ENCODE peak calls at places on chromosomes 5 and 9, in six cellular contexts. One of them, this sample, is unnamed. For H3K4me1, the result is how much of the 10 kb centered on the place peaks cover.

GRCh38 chr5:90866915-90867715 is 308.5 kb downstream of the ADGRV1 start:
- DNase-seq in SJCRH30: no peak
- DNase-seq in RWPE2: no peak
- DNase-seq in aorta: no peak
- DNase-seq in heart right ventricle: no peak
- DNase-seq in uterus: no peak
- DNase-seq in this sample: no peak

GRCh38 chr9:75993434-75993833 is 103.0 kb downstream of the PCSK5 start:
- DNase-seq in uterus: no peak
- DNase-seq in RWPE2: no peak
- DNase-seq in heart right ventricle: no peak
- DNase-seq in aorta: no peak
- DNase-seq in SJCRH30: no peak
- DNase-seq in this sample: no peak

GRCh38 chr5:77774981-77775772 is 962 bp downstream of the TBCA start:
- DNase-seq in uterus: no peak
- DNase-seq in SJCRH30: no peak
- DNase-seq in heart right ventricle: no peak
- DNase-seq in RWPE2: no peak
- DNase-seq in aorta: no peak
- DNase-seq in this sample: no peak

GRCh38 chr5:38616061-38616460 is 59.6 kb upstream of the LIFR start:
- DNase-seq in uterus: no peak
- DNase-seq in aorta: no peak
- DNase-seq in RWPE2: no peak
- DNase-seq in SJCRH30: no peak
- DNase-seq in heart right ventricle: no peak
- DNase-seq in this sample: no peak

GRCh38 chr9:93218161-93218560 is 34.2 kb downstream of the WNK2 start:
- DNase-seq in heart right ventricle: peak
- DNase-seq in uterus: no peak
- DNase-seq in aorta: peak
- DNase-seq in RWPE2: peak
- DNase-seq in SJCRH30: no peak
- DNase-seq in this sample: no peak

GRCh38 chr5:42274913-42275312 is 148.3 kb upstream of the GHR start:
- DNase-seq in SJCRH30: peak
- DNase-seq in heart right ventricle: no peak
- DNase-seq in aorta: no peak
- DNase-seq in RWPE2: no peak
- DNase-seq in uterus: no peak
- DNase-seq in this sample: no peak

GRCh38 chr9:38423273-38423938 is 848 bp downstream of the IGFBPL1 start:
- DNase-seq in SJCRH30: no peak
- DNase-seq in RWPE2: no peak
- DNase-seq in aorta: no peak
- DNase-seq in heart right ventricle: no peak
- DNase-seq in uterus: no peak
- DNase-seq in this sample: no peak

GRCh38 chr5:103021310-103021709 is 98.6 kb downstream of the GIN1 start:
- DNase-seq in aorta: no peak
- DNase-seq in uterus: no peak
- DNase-seq in heart right ventricle: no peak
- DNase-seq in SJCRH30: no peak
- DNase-seq in RWPE2: no peak
- DNase-seq in this sample: no peak

GRCh38 chr9:35962126-35962906 is 4.4 kb upstream of the OR2S2 start:
- DNase-seq in aorta: no peak
- DNase-seq in RWPE2: no peak
- DNase-seq in uterus: peak
- DNase-seq in heart right ventricle: peak
- DNase-seq in SJCRH30: peak
- DNase-seq in this sample: peak

GRCh38 chr9:101451498-101451897 is 15.9 kb upstream of the ALDOB start:
- DNase-seq in aorta: no peak
- DNase-seq in heart right ventricle: no peak
- DNase-seq in uterus: no peak
- DNase-seq in SJCRH30: no peak
- DNase-seq in RWPE2: no peak
- DNase-seq in this sample: no peak

GRCh38 chr9:104090578-104090977 is 3.5 kb upstream of the SMC2 start:
- DNase-seq in uterus: no peak
- DNase-seq in aorta: no peak
- DNase-seq in SJCRH30: no peak
- DNase-seq in RWPE2: no peak
- DNase-seq in heart right ventricle: no peak
- DNase-seq in this sample: no peak

GRCh38 chr9:129964901-129965734 is 77.9 kb downstream of the FNBP1 start:
- DNase-seq in uterus: peak
- DNase-seq in SJCRH30: no peak
- DNase-seq in aorta: no peak
- DNase-seq in heart right ventricle: no peak
- DNase-seq in RWPE2: no peak
- DNase-seq in this sample: no peak

GRCh38 chr5:126016256-126016655 is 407.0 kb upstream of the GRAMD2B start:
- DNase-seq in heart right ventricle: peak
- DNase-seq in RWPE2: no peak
- DNase-seq in uterus: peak
- DNase-seq in aorta: peak
- DNase-seq in SJCRH30: no peak
- DNase-seq in this sample: peak

GRCh38 chr5:14753947-14754346 is 89.4 kb downstream of the OTULIN start:
- DNase-seq in uterus: no peak
- DNase-seq in aorta: no peak
- DNase-seq in heart right ventricle: no peak
- DNase-seq in RWPE2: no peak
- DNase-seq in SJCRH30: no peak
- DNase-seq in this sample: peak

GRCh38 chr9:134807726-134808125 is 72.9 kb upstream of the FCN2 start:
- DNase-seq in heart right ventricle: no peak
- DNase-seq in RWPE2: no peak
- DNase-seq in aorta: no peak
- DNase-seq in uterus: no peak
- DNase-seq in SJCRH30: no peak
- DNase-seq in this sample: no peak

GRCh38 chr5:95822408-95823240 is at the start of gene GLRX:
- DNase-seq in SJCRH30: peak
- DNase-seq in uterus: peak
- DNase-seq in RWPE2: peak
- DNase-seq in aorta: peak
- DNase-seq in heart right ventricle: peak
- DNase-seq in this sample: peak

GRCh38 chr5:95823241-95823737 is 763 bp upstream of the GLRX start:
- DNase-seq in uterus: no peak
- DNase-seq in RWPE2: no peak
- DNase-seq in SJCRH30: peak
- DNase-seq in heart right ventricle: no peak
- DNase-seq in aorta: no peak
- DNase-seq in this sample: no peak

GRCh38 chr5:95824747-95825146 is 2.2 kb upstream of the GLRX start:
- DNase-seq in aorta: no peak
- DNase-seq in heart right ventricle: no peak
- DNase-seq in uterus: no peak
- DNase-seq in RWPE2: no peak
- DNase-seq in SJCRH30: no peak
- DNase-seq in this sample: no peak

GRCh38 chr5:95822038-95822407 is 503 bp downstream of the GLRX start:
- DNase-seq in aorta: peak
- DNase-seq in heart right ventricle: peak
- DNase-seq in uterus: peak
- DNase-seq in SJCRH30: peak
- DNase-seq in RWPE2: no peak
- DNase-seq in this sample: peak

GRCh38 chr5:95823738-95824609 is 1.4 kb upstream of the GLRX start:
- DNase-seq in heart right ventricle: peak
- DNase-seq in RWPE2: peak
- DNase-seq in SJCRH30: peak
- DNase-seq in aorta: peak
- DNase-seq in uterus: peak
- DNase-seq in this sample: peak
- H3K4me1 ChIP-seq in heart right ventricle: under half
- H3K4me1 ChIP-seq in RWPE2: under half
- H3K4me1 ChIP-seq in SJCRH30: under half
- H3K4me1 ChIP-seq in aorta: under half
- H3K4me1 ChIP-seq in uterus: under half
- H3K4me1 ChIP-seq in this sample: under half

GRCh38 chr5:150146235-150146634 is 9.4 kb downstream of the PDGFRB start:
- DNase-seq in aorta: no peak
- DNase-seq in uterus: no peak
- DNase-seq in SJCRH30: no peak
- DNase-seq in RWPE2: no peak
- DNase-seq in heart right ventricle: no peak
- DNase-seq in this sample: no peak

GRCh38 chr5:150148408-150148927 is 7.2 kb downstream of the PDGFRB start:
- DNase-seq in uterus: no peak
- DNase-seq in RWPE2: no peak
- DNase-seq in SJCRH30: no peak
- DNase-seq in heart right ventricle: peak
- DNase-seq in aorta: no peak
- DNase-seq in this sample: no peak

GRCh38 chr5:150146862-150147579 is 8.6 kb downstream of the PDGFRB start:
- DNase-seq in RWPE2: no peak
- DNase-seq in heart right ventricle: peak
- DNase-seq in SJCRH30: no peak
- DNase-seq in uterus: no peak
- DNase-seq in aorta: no peak
- DNase-seq in this sample: no peak

GRCh38 chr5:150149618-150150017 is 6.0 kb downstream of the PDGFRB start:
- DNase-seq in SJCRH30: no peak
- DNase-seq in aorta: no peak
- DNase-seq in RWPE2: no peak
- DNase-seq in heart right ventricle: no peak
- DNase-seq in uterus: no peak
- DNase-seq in this sample: no peak

GRCh38 chr5:150147580-150148407 is 7.9 kb downstream of the PDGFRB start:
- DNase-seq in aorta: no peak
- DNase-seq in SJCRH30: no peak
- DNase-seq in RWPE2: no peak
- DNase-seq in heart right ventricle: peak
- DNase-seq in uterus: no peak
- DNase-seq in this sample: no peak
- H3K4me1 ChIP-seq in aorta: under half
- H3K4me1 ChIP-seq in SJCRH30: under half
- H3K4me1 ChIP-seq in RWPE2: under half
- H3K4me1 ChIP-seq in heart right ventricle: under half
- H3K4me1 ChIP-seq in uterus: under half
- H3K4me1 ChIP-seq in this sample: under half

DNA sequence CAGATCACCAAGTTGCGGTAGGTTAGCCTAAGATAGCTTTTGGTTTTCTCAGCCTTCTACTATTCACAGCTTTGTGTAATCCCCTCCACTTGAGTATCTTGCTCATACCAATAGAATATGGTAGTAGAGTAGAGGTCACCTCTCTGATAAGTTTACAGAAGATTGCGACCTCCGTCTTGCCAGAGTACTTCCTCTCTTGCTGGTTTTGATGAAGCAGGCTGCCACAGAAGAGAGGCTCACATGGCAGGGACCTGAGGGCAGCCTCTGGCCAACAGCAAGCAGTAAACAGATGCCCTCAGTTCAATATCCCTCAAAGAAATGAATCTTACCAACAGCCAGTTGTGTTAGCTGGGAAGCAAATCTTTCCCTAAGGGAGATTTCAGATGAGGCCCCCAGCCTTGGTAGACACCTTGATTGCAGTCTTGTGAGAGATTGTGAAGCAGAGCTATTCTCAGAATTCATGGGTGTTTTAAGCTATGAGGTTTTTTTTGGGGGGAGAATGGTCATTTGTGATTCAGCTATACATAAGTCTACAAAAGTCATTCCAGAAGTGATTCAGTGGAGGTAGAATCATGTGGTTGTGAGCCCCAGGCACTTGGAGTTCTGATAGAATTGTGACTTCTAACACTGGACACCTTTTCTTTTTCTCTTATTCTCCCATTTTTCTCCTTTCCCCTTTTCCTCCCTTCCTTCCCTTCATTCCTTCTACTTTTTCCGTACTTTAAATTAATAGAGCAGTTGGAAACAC is 22.7 kb upstream of the CDKN2B start:
- DNase-seq in heart right ventricle: no peak
- DNase-seq in aorta: no peak
- DNase-seq in RWPE2: no peak
- DNase-seq in SJCRH30: no peak
- DNase-seq in uterus: no peak
- DNase-seq in this sample: no peak
- H3K4me1 ChIP-seq in heart right ventricle: under half
- H3K4me1 ChIP-seq in aorta: under half
- H3K4me1 ChIP-seq in RWPE2: half or more
- H3K4me1 ChIP-seq in SJCRH30: under half
- H3K4me1 ChIP-seq in uterus: under half
- H3K4me1 ChIP-seq in this sample: under half

GRCh38 chr5:17224858-17225436 is 7.5 kb downstream of the BASP1 start:
- DNase-seq in SJCRH30: no peak
- DNase-seq in RWPE2: no peak
- DNase-seq in heart right ventricle: no peak
- DNase-seq in uterus: no peak
- DNase-seq in aorta: no peak
- DNase-seq in this sample: no peak

GRCh38 chr5:17222679-17223078 is 5.2 kb downstream of the BASP1 start:
- DNase-seq in heart right ventricle: no peak
- DNase-seq in aorta: no peak
- DNase-seq in SJCRH30: no peak
- DNase-seq in RWPE2: no peak
- DNase-seq in uterus: no peak
- DNase-seq in this sample: no peak

GRCh38 chr5:17221843-17222614 is 4.6 kb downstream of the BASP1 start:
- DNase-seq in aorta: no peak
- DNase-seq in SJCRH30: no peak
- DNase-seq in heart right ventricle: no peak
- DNase-seq in RWPE2: no peak
- DNase-seq in uterus: no peak
- DNase-seq in this sample: no peak

GRCh38 chr5:17225551-17225950 is 8.1 kb downstream of the BASP1 start:
- DNase-seq in aorta: no peak
- DNase-seq in heart right ventricle: no peak
- DNase-seq in uterus: no peak
- DNase-seq in RWPE2: no peak
- DNase-seq in SJCRH30: no peak
- DNase-seq in this sample: no peak

DNA sequence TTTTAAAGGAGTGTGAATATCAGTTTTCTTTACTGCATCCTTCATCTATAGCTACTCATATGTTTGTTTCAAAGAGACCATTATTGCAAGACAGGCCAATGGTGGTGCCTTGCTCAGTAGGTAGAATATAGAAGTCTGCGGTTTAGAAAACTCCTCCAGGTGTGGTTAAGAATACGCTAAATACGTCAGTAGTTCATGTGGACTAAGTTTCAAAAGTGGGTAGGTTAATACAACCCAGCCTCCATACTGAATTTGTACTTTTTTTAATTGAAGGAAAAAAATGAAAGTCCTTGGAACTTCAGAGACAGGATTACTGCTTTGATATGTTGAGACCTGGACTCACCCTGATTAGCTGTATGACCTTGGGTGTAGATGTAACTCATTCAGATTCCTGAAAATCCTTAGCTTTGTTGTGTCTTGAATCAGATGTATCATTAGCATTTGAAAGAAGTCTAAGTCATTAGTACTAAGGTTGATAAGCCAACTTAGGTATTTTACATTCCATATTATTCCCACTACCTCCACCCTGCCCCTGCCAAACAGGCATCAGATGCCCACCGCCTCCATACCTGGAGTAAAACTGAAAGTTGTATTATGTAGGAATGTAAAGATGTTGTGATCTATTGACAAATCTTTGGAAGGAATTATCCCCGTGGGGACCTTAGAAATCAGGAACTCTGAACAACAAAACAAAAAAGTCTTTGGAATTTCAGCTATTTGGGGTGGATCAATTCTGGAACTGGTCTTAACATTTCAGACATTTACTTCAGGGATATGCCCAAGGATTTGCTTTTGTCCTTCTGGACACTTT is 6.1 kb downstream of the BASP1 start:
- DNase-seq in heart right ventricle: no peak
- DNase-seq in RWPE2: no peak
- DNase-seq in aorta: no peak
- DNase-seq in uterus: no peak
- DNase-seq in SJCRH30: no peak
- DNase-seq in this sample: no peak
- H3K4me1 ChIP-seq in heart right ventricle: under half
- H3K4me1 ChIP-seq in RWPE2: half or more
- H3K4me1 ChIP-seq in aorta: under half
- H3K4me1 ChIP-seq in uterus: under half
- H3K4me1 ChIP-seq in SJCRH30: under half
- H3K4me1 ChIP-seq in this sample: under half